ENCODE peak calls at places on chromosomes 7 and 10, in seven cellular contexts. O is epithelial cell of esophagus, Z is neuronal stem cell, P is upper lobe of left lung, D is stomach, X is KBM-7, L is keratinocyte. K is an unnamed sample.

GRCh38 chr7:74178632-74179031 is 4.5 kb downstream of the EIF4H start:
- DNase-seq in O (peak), Z (no peak), P (no peak), D (no peak), X (no peak), L (no peak), K (no peak)

GRCh38 chr7:158814637-158815036 is 14.7 kb downstream of the ESYT2 start:
- DNase-seq in O (no peak), Z (no peak), P (no peak), D (no peak), X (no peak), L (no peak), K (no peak)

GRCh38 chr7:50558380-50559051 is 6.7 kb downstream of the DDC start:
- DNase-seq in O (no peak), Z (no peak), P (no peak), D (no peak), X (no peak), L (no peak), K (no peak)

GRCh38 chr7:71465741-71466189 is 333.8 kb downstream of the GALNT17 start:
- DNase-seq in O (no peak), Z (no peak), P (no peak), D (no peak), X (no peak), L (no peak), K (no peak)

GRCh38 chr10:112071596-112072133 is 111.9 kb downstream of the GPAM start:
- DNase-seq in O (peak), Z (no peak), P (no peak), D (no peak), X (no peak), L (peak), K (no peak)

GRCh38 chr7:137957887-137958286 is 44.0 kb downstream of the CREB3L2 start:
- DNase-seq in O (no peak), Z (no peak), P (no peak), D (no peak), X (no peak), L (no peak), K (no peak)

GRCh38 chr10:27558612-27559020 is 54.5 kb downstream of the RAB18 start:
- DNase-seq in O (peak), Z (peak), P (peak), D (peak), X (peak), L (no peak), K (peak)

GRCh38 chr10:101720606-101721230 is 25.7 kb upstream of the FBXW4 start:
- DNase-seq in O (no peak), Z (no peak), P (no peak), D (no peak), X (no peak), L (no peak), K (no peak)

GRCh38 chr10:58237014-58237830 is 30.5 kb downstream of the IPMK start:
- DNase-seq in O (peak), Z (no peak), P (no peak), D (no peak), X (no peak), L (no peak), K (peak)

GRCh38 chr10:2913531-2913930 is 153.8 kb upstream of the PFKP start:
- DNase-seq in O (no peak), Z (no peak), P (no peak), D (no peak), X (no peak), L (no peak), K (no peak)

GRCh38 chr10:18312385-18313145 is 172.3 kb downstream of the CACNB2 start:
- DNase-seq in O (peak), Z (no peak), P (no peak), D (no peak), X (peak), L (no peak), K (peak)

GRCh38 chr7:55212838-55213237 is 152.3 kb upstream of the LANCL2 start:
- DNase-seq in O (peak), Z (no peak), P (no peak), D (no peak), X (no peak), L (no peak), K (no peak)

GRCh38 chr10:119502618-119503155 is 39.8 kb downstream of the RGS10 start:
- DNase-seq in O (no peak), Z (no peak), P (no peak), D (no peak), X (no peak), L (no peak), K (no peak)

GRCh38 chr10:11685787-11686218 is 56.4 kb upstream of the ECHDC3 start:
- DNase-seq in O (peak), Z (no peak), P (peak), D (peak), X (peak), L (no peak), K (peak)

GRCh38 chr10:91589015-91589655 is 43.7 kb downstream of the PPP1R3C start:
- DNase-seq in O (no peak), Z (no peak), P (no peak), D (no peak), X (no peak), L (no peak), K (peak)

GRCh38 chr7:100568176-100568935 is 5.3 kb downstream of the SAP25 start:
- DNase-seq in O (no peak), Z (no peak), P (no peak), D (no peak), X (no peak), L (no peak), K (no peak)

GRCh38 chr10:123637326-123637880 is 28.8 kb upstream of the GPR26 start:
- DNase-seq in O (peak), Z (no peak), P (no peak), D (no peak), X (no peak), L (no peak), K (no peak)

GRCh38 chr7:120591-120991 is 71.8 kb upstream of the FAM20C start:
- DNase-seq in O (no peak), Z (no peak), P (peak), D (peak), X (no peak), L (no peak), K (no peak)

GRCh38 chr10:70786799-70787415 is 1.7 kb upstream of the TBATA start:
- DNase-seq in O (peak), Z (no peak), P (no peak), D (no peak), X (no peak), L (no peak), K (peak)

GRCh38 chr7:102310414-102310815 is 23.7 kb downstream of the SH2B2 start:
- DNase-seq in O (no peak), Z (no peak), P (no peak), D (no peak), X (no peak), L (no peak), K (no peak)